ENCODE peak calls at places on chromosome 17, in nine cellular contexts. One of them, this sample, is unnamed.

GRCh38 chr17:2828396-2829038 is 32.3 kb downstream of the RAP1GAP2 start:
- DNase-seq in AG09309: no peak
- DNase-seq in cardiac fibroblast: peak
- DNase-seq in body of pancreas: peak
- DNase-seq in fibroblast of the aortic adventitia: peak
- DNase-seq in lower leg skin: peak
- DNase-seq in cardiac muscle cell: peak
- DNase-seq in pancreas: peak
- DNase-seq in heart right ventricle: peak
- DNase-seq in this sample: peak

GRCh38 chr17:48025904-48026502 is 11.6 kb downstream of the COPZ2 start:
- DNase-seq in AG09309: no peak
- DNase-seq in cardiac fibroblast: no peak
- DNase-seq in pancreas: no peak
- DNase-seq in heart right ventricle: no peak
- DNase-seq in cardiac muscle cell: no peak
- DNase-seq in body of pancreas: no peak
- DNase-seq in lower leg skin: no peak
- DNase-seq in fibroblast of the aortic adventitia: no peak
- DNase-seq in this sample: no peak

GRCh38 chr17:79905832-79906231 is 66.6 kb upstream of the CBX4 start:
- DNase-seq in lower leg skin: no peak
- DNase-seq in AG09309: no peak
- DNase-seq in body of pancreas: no peak
- DNase-seq in heart right ventricle: no peak
- DNase-seq in fibroblast of the aortic adventitia: no peak
- DNase-seq in cardiac muscle cell: no peak
- DNase-seq in pancreas: no peak
- DNase-seq in cardiac fibroblast: peak
- DNase-seq in this sample: peak

GRCh38 chr17:7025240-7025639 is 2.4 kb downstream of the BCL6B start:
- DNase-seq in heart right ventricle: no peak
- DNase-seq in pancreas: no peak
- DNase-seq in lower leg skin: no peak
- DNase-seq in fibroblast of the aortic adventitia: no peak
- DNase-seq in cardiac fibroblast: no peak
- DNase-seq in cardiac muscle cell: no peak
- DNase-seq in body of pancreas: no peak
- DNase-seq in AG09309: no peak
- DNase-seq in this sample: no peak

GRCh38 chr17:48054238-48055185 is 6.4 kb downstream of the NFE2L1 start:
- DNase-seq in cardiac muscle cell: peak
- DNase-seq in heart right ventricle: peak
- DNase-seq in lower leg skin: peak
- DNase-seq in cardiac fibroblast: peak
- DNase-seq in fibroblast of the aortic adventitia: peak
- DNase-seq in AG09309: no peak
- DNase-seq in pancreas: peak
- DNase-seq in body of pancreas: peak
- DNase-seq in this sample: peak

GRCh38 chr17:19345067-19345460 is 17.5 kb downstream of the B9D1 start:
- DNase-seq in pancreas: no peak
- DNase-seq in lower leg skin: no peak
- DNase-seq in heart right ventricle: no peak
- DNase-seq in cardiac muscle cell: no peak
- DNase-seq in body of pancreas: no peak
- DNase-seq in cardiac fibroblast: no peak
- DNase-seq in fibroblast of the aortic adventitia: no peak
- DNase-seq in AG09309: no peak
- DNase-seq in this sample: no peak

GRCh38 chr17:31405941-31406371 is 14.5 kb downstream of the RAB11FIP4 start:
- DNase-seq in AG09309: no peak
- DNase-seq in heart right ventricle: no peak
- DNase-seq in cardiac muscle cell: no peak
- DNase-seq in cardiac fibroblast: no peak
- DNase-seq in fibroblast of the aortic adventitia: no peak
- DNase-seq in lower leg skin: no peak
- DNase-seq in body of pancreas: no peak
- DNase-seq in pancreas: no peak
- DNase-seq in this sample: no peak

GRCh38 chr17:56762988-56763387 is 70.7 kb downstream of the C17orf67 start:
- DNase-seq in lower leg skin: no peak
- DNase-seq in body of pancreas: no peak
- DNase-seq in fibroblast of the aortic adventitia: no peak
- DNase-seq in AG09309: no peak
- DNase-seq in cardiac muscle cell: no peak
- DNase-seq in cardiac fibroblast: no peak
- DNase-seq in heart right ventricle: no peak
- DNase-seq in pancreas: no peak
- DNase-seq in this sample: no peak

GRCh38 chr17:76981545-76982295 is 113.5 kb downstream of the MGAT5B start:
- DNase-seq in pancreas: no peak
- DNase-seq in fibroblast of the aortic adventitia: no peak
- DNase-seq in AG09309: no peak
- DNase-seq in cardiac fibroblast: no peak
- DNase-seq in cardiac muscle cell: no peak
- DNase-seq in body of pancreas: no peak
- DNase-seq in heart right ventricle: no peak
- DNase-seq in lower leg skin: no peak
- DNase-seq in this sample: no peak

GRCh38 chr17:47806913-47807255 is 14.7 kb downstream of the OSBPL7 start:
- DNase-seq in cardiac muscle cell: no peak
- DNase-seq in heart right ventricle: no peak
- DNase-seq in AG09309: no peak
- DNase-seq in lower leg skin: peak
- DNase-seq in cardiac fibroblast: no peak
- DNase-seq in fibroblast of the aortic adventitia: no peak
- DNase-seq in pancreas: no peak
- DNase-seq in body of pancreas: no peak
- DNase-seq in this sample: no peak

GRCh38 chr17:53462393-53462811 is 360.3 kb upstream of the KIF2B start:
- DNase-seq in body of pancreas: no peak
- DNase-seq in cardiac muscle cell: no peak
- DNase-seq in cardiac fibroblast: peak
- DNase-seq in AG09309: no peak
- DNase-seq in fibroblast of the aortic adventitia: no peak
- DNase-seq in pancreas: no peak
- DNase-seq in heart right ventricle: no peak
- DNase-seq in lower leg skin: no peak
- DNase-seq in this sample: no peak

GRCh38 chr17:70074991-70075390 is at the start of gene KCNJ16:
- DNase-seq in heart right ventricle: no peak
- DNase-seq in body of pancreas: peak
- DNase-seq in AG09309: no peak
- DNase-seq in pancreas: peak
- DNase-seq in lower leg skin: no peak
- DNase-seq in cardiac muscle cell: no peak
- DNase-seq in cardiac fibroblast: no peak
- DNase-seq in fibroblast of the aortic adventitia: no peak
- DNase-seq in this sample: no peak

GRCh38 chr17:4232168-4232813 is 31.5 kb downstream of the ANKFY1 start:
- DNase-seq in heart right ventricle: no peak
- DNase-seq in pancreas: no peak
- DNase-seq in fibroblast of the aortic adventitia: peak
- DNase-seq in cardiac fibroblast: peak
- DNase-seq in lower leg skin: no peak
- DNase-seq in cardiac muscle cell: no peak
- DNase-seq in AG09309: peak
- DNase-seq in body of pancreas: no peak
- DNase-seq in this sample: peak

GRCh38 chr17:337022-337420 is 15.6 kb downstream of the RPH3AL start:
- DNase-seq in body of pancreas: no peak
- DNase-seq in cardiac muscle cell: no peak
- DNase-seq in cardiac fibroblast: no peak
- DNase-seq in lower leg skin: no peak
- DNase-seq in heart right ventricle: no peak
- DNase-seq in pancreas: no peak
- DNase-seq in AG09309: no peak
- DNase-seq in fibroblast of the aortic adventitia: no peak
- DNase-seq in this sample: no peak

GRCh38 chr17:44361292-44362055 is 2.2 kb downstream of the FAM171A2 start:
- DNase-seq in cardiac fibroblast: no peak
- DNase-seq in heart right ventricle: no peak
- DNase-seq in AG09309: no peak
- DNase-seq in pancreas: no peak
- DNase-seq in cardiac muscle cell: no peak
- DNase-seq in fibroblast of the aortic adventitia: no peak
- DNase-seq in body of pancreas: no peak
- DNase-seq in lower leg skin: no peak
- DNase-seq in this sample: no peak

GRCh38 chr17:44362964-44363612 is 565 bp downstream of the FAM171A2 start:
- DNase-seq in AG09309: no peak
- DNase-seq in heart right ventricle: peak
- DNase-seq in fibroblast of the aortic adventitia: no peak
- DNase-seq in pancreas: no peak
- DNase-seq in body of pancreas: no peak
- DNase-seq in cardiac muscle cell: peak
- DNase-seq in cardiac fibroblast: no peak
- DNase-seq in lower leg skin: no peak
- DNase-seq in this sample: no peak

GRCh38 chr17:44362479-44362963 is 1.1 kb downstream of the FAM171A2 start:
- DNase-seq in cardiac muscle cell: no peak
- DNase-seq in fibroblast of the aortic adventitia: no peak
- DNase-seq in lower leg skin: no peak
- DNase-seq in body of pancreas: no peak
- DNase-seq in pancreas: no peak
- DNase-seq in heart right ventricle: peak
- DNase-seq in cardiac fibroblast: no peak
- DNase-seq in AG09309: no peak
- DNase-seq in this sample: no peak

GRCh38 chr17:44362056-44362355 is 1.6 kb downstream of the FAM171A2 start:
- DNase-seq in cardiac fibroblast: no peak
- DNase-seq in fibroblast of the aortic adventitia: no peak
- DNase-seq in cardiac muscle cell: no peak
- DNase-seq in pancreas: no peak
- DNase-seq in AG09309: no peak
- DNase-seq in heart right ventricle: no peak
- DNase-seq in lower leg skin: no peak
- DNase-seq in body of pancreas: no peak
- DNase-seq in this sample: no peak

DNA sequence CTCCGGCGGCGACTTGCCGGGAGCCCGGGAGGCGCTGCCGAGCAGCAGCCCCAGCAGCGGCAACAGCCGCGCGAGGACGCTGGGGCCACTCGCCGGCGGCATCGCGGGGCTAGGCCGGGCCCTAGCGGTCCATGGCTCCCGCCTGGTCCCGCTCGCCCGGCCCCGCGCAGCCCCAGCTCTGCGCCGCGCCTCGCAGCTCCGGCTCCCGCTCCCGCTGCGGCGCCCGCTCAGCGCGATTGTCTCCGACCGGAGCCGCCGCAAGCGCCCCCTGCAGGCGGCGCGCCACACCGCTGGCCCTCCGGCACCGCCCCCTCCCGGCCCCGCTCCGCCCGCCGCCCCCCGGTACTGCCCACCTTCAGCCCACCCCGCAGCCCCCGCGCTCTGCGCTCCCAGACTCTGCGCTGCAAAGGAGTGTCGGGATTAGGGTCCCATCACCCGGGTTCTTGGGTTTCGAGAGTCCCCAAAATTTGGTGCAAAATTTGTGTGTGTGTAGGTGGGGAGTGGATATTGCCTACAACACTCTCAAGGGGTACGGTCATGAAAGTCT is at the start of gene FAM171A2:
- DNase-seq in cardiac muscle cell: peak
- DNase-seq in heart right ventricle: peak
- DNase-seq in fibroblast of the aortic adventitia: peak
- DNase-seq in cardiac fibroblast: peak
- DNase-seq in pancreas: no peak
- DNase-seq in body of pancreas: peak
- DNase-seq in AG09309: no peak
- DNase-seq in lower leg skin: no peak
- DNase-seq in this sample: peak
- TF ChIP-seq CTCF in cardiac muscle cell: peak
- TF ChIP-seq CTCF in heart right ventricle: peak
- TF ChIP-seq CTCF in fibroblast of the aortic adventitia: peak
- TF ChIP-seq CTCF in cardiac fibroblast: peak
- TF ChIP-seq CTCF in pancreas: peak
- TF ChIP-seq CTCF in body of pancreas: peak
- TF ChIP-seq CTCF in AG09309: peak
- TF ChIP-seq CTCF in lower leg skin: no peak
- TF ChIP-seq CTCF in this sample: peak

GRCh38 chr17:74457820-74458166 is 8.6 kb upstream of the CD300A start:
- DNase-seq in cardiac muscle cell: no peak
- DNase-seq in AG09309: no peak
- DNase-seq in body of pancreas: no peak
- DNase-seq in pancreas: no peak
- DNase-seq in lower leg skin: no peak
- DNase-seq in fibroblast of the aortic adventitia: no peak
- DNase-seq in cardiac fibroblast: no peak
- DNase-seq in heart right ventricle: no peak
- DNase-seq in this sample: no peak
- TF ChIP-seq CTCF in cardiac muscle cell: no peak
- TF ChIP-seq CTCF in AG09309: no peak
- TF ChIP-seq CTCF in body of pancreas: no peak
- TF ChIP-seq CTCF in pancreas: no peak
- TF ChIP-seq CTCF in lower leg skin: no peak
- TF ChIP-seq CTCF in fibroblast of the aortic adventitia: no peak
- TF ChIP-seq CTCF in cardiac fibroblast: no peak
- TF ChIP-seq CTCF in heart right ventricle: no peak
- TF ChIP-seq CTCF in this sample: no peak

GRCh38 chr17:81517339-81518112 is 4.9 kb upstream of the ACTG1 start:
- DNase-seq in cardiac fibroblast: peak
- DNase-seq in fibroblast of the aortic adventitia: no peak
- DNase-seq in cardiac muscle cell: peak
- DNase-seq in lower leg skin: no peak
- DNase-seq in AG09309: no peak
- DNase-seq in body of pancreas: no peak
- DNase-seq in pancreas: no peak
- DNase-seq in heart right ventricle: peak
- DNase-seq in this sample: no peak
- TF ChIP-seq CTCF in cardiac fibroblast: no peak
- TF ChIP-seq CTCF in fibroblast of the aortic adventitia: no peak
- TF ChIP-seq CTCF in cardiac muscle cell: no peak
- TF ChIP-seq CTCF in lower leg skin: no peak
- TF ChIP-seq CTCF in AG09309: no peak
- TF ChIP-seq CTCF in body of pancreas: no peak
- TF ChIP-seq CTCF in pancreas: no peak
- TF ChIP-seq CTCF in heart right ventricle: no peak
- TF ChIP-seq CTCF in this sample: no peak

DNA sequence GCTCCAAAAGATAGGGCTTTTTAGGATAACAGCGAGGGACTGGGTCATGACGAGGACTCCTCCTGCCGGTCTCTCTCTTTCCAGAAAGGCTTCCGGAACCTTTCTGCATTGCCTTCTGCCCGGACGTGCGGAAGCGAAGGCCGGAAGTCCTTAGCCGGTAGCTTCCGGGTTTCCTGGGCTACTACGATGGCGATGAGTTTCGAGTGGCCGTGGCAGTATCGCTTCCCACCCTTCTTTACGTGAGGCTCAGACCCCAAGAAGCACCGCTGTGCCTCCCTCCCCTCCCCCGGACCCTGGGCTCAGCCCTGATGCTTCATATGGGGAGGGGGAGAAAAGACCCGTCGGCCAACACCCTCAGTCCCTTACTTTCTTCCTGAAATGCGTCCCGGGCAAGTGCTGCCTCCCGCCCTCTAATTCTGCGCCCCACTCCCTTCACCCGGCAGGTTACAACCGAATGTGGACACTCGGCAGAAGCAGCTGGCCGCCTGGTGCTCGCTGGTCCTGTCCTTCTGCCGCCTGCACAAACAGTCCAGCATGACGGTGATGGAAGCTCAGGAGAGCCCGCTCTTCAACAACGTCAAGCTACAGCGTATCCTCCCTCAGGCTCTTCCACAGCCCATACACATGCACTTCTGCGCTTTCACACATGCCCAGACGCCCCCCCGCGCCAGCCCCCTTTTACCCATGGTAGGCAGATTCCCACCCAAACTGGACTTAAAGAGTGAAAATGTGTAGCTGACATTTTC is at the start of gene VPS25:
- DNase-seq in AG09309: peak
- DNase-seq in heart right ventricle: peak
- DNase-seq in lower leg skin: peak
- DNase-seq in fibroblast of the aortic adventitia: peak
- DNase-seq in body of pancreas: peak
- DNase-seq in cardiac fibroblast: peak
- DNase-seq in pancreas: peak
- DNase-seq in cardiac muscle cell: peak
- DNase-seq in this sample: peak
- TF ChIP-seq CTCF in AG09309: peak
- TF ChIP-seq CTCF in heart right ventricle: peak
- TF ChIP-seq CTCF in lower leg skin: no peak
- TF ChIP-seq CTCF in fibroblast of the aortic adventitia: peak
- TF ChIP-seq CTCF in body of pancreas: no peak
- TF ChIP-seq CTCF in cardiac fibroblast: peak
- TF ChIP-seq CTCF in pancreas: no peak
- TF ChIP-seq CTCF in cardiac muscle cell: peak
- TF ChIP-seq CTCF in this sample: peak